ENCODE peak calls at places on chromosomes 3 and 15, in nine cellular contexts. One of them, this sample, is unnamed.
A peak's percentile ranks its signal among the peaks of the same experiment; 100 is the strongest.

GRCh38 chr3:77372634-77373346 is 332.9 kb downstream of the ROBO2 start:
- DNase-seq in tibial artery: no peak
- DNase-seq in NCI-H460: no peak
- DNase-seq in NCI-H1092 treated with DMSO at 0.1 percent for 48 hours: no peak
- DNase-seq in NCI-H774: no peak
- DNase-seq in LHCN-M2: no peak
- DNase-seq in GM10248: no peak
- DNase-seq in ovary: no peak
- DNase-seq in psoas muscle: no peak
- DNase-seq in this sample: no peak

GRCh38 chr15:29139540-29140459 is 129.8 kb downstream of the NSMCE3 start:
- DNase-seq in tibial artery: peak; percentile 17
- DNase-seq in NCI-H460: peak; percentile 36
- DNase-seq in NCI-H1092 treated with DMSO at 0.1 percent for 48 hours: peak; percentile 48
- DNase-seq in NCI-H774: peak; percentile 3
- DNase-seq in LHCN-M2: no peak
- DNase-seq in GM10248: peak; percentile 81
- DNase-seq in ovary: no peak
- DNase-seq in psoas muscle: peak; percentile 19
- DNase-seq in this sample: no peak

GRCh38 chr15:99732711-99733267 is 448 bp downstream of the LYSMD4 start:
- DNase-seq in tibial artery: peak; percentile 43
- DNase-seq in NCI-H460: no peak
- DNase-seq in NCI-H1092 treated with DMSO at 0.1 percent for 48 hours: no peak
- DNase-seq in NCI-H774: no peak
- DNase-seq in LHCN-M2: no peak
- DNase-seq in GM10248: peak; percentile 30
- DNase-seq in ovary: peak; percentile 65
- DNase-seq in psoas muscle: no peak
- DNase-seq in this sample: peak; percentile 50

GRCh38 chr3:30324587-30324986 is 281.8 kb upstream of the TGFBR2 start:
- DNase-seq in tibial artery: no peak
- DNase-seq in NCI-H460: no peak
- DNase-seq in NCI-H1092 treated with DMSO at 0.1 percent for 48 hours: no peak
- DNase-seq in NCI-H774: no peak
- DNase-seq in LHCN-M2: peak; percentile 59
- DNase-seq in GM10248: no peak
- DNase-seq in ovary: no peak
- DNase-seq in psoas muscle: no peak
- DNase-seq in this sample: no peak

GRCh38 chr3:105953831-105954230 is 85.0 kb upstream of the CBLB start:
- DNase-seq in tibial artery: no peak
- DNase-seq in NCI-H460: no peak
- DNase-seq in NCI-H1092 treated with DMSO at 0.1 percent for 48 hours: no peak
- DNase-seq in NCI-H774: no peak
- DNase-seq in LHCN-M2: peak; percentile 72
- DNase-seq in GM10248: no peak
- DNase-seq in ovary: no peak
- DNase-seq in psoas muscle: no peak
- DNase-seq in this sample: no peak

GRCh38 chr3:133208184-133208583 is 170.0 kb downstream of the TMEM108 start:
- DNase-seq in tibial artery: no peak
- DNase-seq in NCI-H460: no peak
- DNase-seq in NCI-H1092 treated with DMSO at 0.1 percent for 48 hours: peak; percentile 10
- DNase-seq in NCI-H774: no peak
- DNase-seq in LHCN-M2: peak; percentile 15
- DNase-seq in GM10248: no peak
- DNase-seq in ovary: no peak
- DNase-seq in psoas muscle: no peak
- DNase-seq in this sample: no peak

GRCh38 chr3:192409838-192410683 is 317.3 kb downstream of the FGF12 start:
- DNase-seq in tibial artery: no peak
- DNase-seq in NCI-H460: no peak
- DNase-seq in NCI-H1092 treated with DMSO at 0.1 percent for 48 hours: peak; percentile 65
- DNase-seq in NCI-H774: no peak
- DNase-seq in LHCN-M2: no peak
- DNase-seq in GM10248: peak; percentile 11
- DNase-seq in ovary: no peak
- DNase-seq in psoas muscle: no peak
- DNase-seq in this sample: no peak

GRCh38 chr3:15420871-15421270 is 6.5 kb downstream of the METTL6 start:
- DNase-seq in tibial artery: no peak
- DNase-seq in NCI-H460: no peak
- DNase-seq in NCI-H1092 treated with DMSO at 0.1 percent for 48 hours: no peak
- DNase-seq in NCI-H774: no peak
- DNase-seq in LHCN-M2: peak; percentile 47
- DNase-seq in GM10248: no peak
- DNase-seq in ovary: no peak
- DNase-seq in psoas muscle: no peak
- DNase-seq in this sample: no peak

GRCh38 chr15:69467636-69468035 is 15.0 kb downstream of the RPLP1 start:
- DNase-seq in tibial artery: no peak
- DNase-seq in NCI-H460: no peak
- DNase-seq in NCI-H1092 treated with DMSO at 0.1 percent for 48 hours: no peak
- DNase-seq in NCI-H774: no peak
- DNase-seq in LHCN-M2: no peak
- DNase-seq in GM10248: no peak
- DNase-seq in ovary: no peak
- DNase-seq in psoas muscle: no peak
- DNase-seq in this sample: peak; percentile 80

GRCh38 chr3:139201446-139202225 is 142.2 kb upstream of the MRPS22 start:
- DNase-seq in tibial artery: no peak
- DNase-seq in NCI-H460: no peak
- DNase-seq in NCI-H1092 treated with DMSO at 0.1 percent for 48 hours: no peak
- DNase-seq in NCI-H774: no peak
- DNase-seq in LHCN-M2: no peak
- DNase-seq in GM10248: no peak
- DNase-seq in ovary: no peak
- DNase-seq in psoas muscle: no peak
- DNase-seq in this sample: no peak

GRCh38 chr15:70023769-70024491 is 73.8 kb downstream of the TLE3 start:
- DNase-seq in tibial artery: peak; percentile 74
- DNase-seq in NCI-H460: no peak
- DNase-seq in NCI-H1092 treated with DMSO at 0.1 percent for 48 hours: no peak
- DNase-seq in NCI-H774: no peak
- DNase-seq in LHCN-M2: peak; percentile 59
- DNase-seq in GM10248: no peak
- DNase-seq in ovary: peak; percentile 27
- DNase-seq in psoas muscle: peak; percentile 46
- DNase-seq in this sample: peak; percentile 62

GRCh38 chr15:43957724-43958123 is 130.9 kb downstream of the WDR76 start:
- DNase-seq in tibial artery: no peak
- DNase-seq in NCI-H460: no peak
- DNase-seq in NCI-H1092 treated with DMSO at 0.1 percent for 48 hours: no peak
- DNase-seq in NCI-H774: no peak
- DNase-seq in LHCN-M2: no peak
- DNase-seq in GM10248: no peak
- DNase-seq in ovary: no peak
- DNase-seq in psoas muscle: no peak
- DNase-seq in this sample: no peak

GRCh38 chr3:184395320-184395660 is 15.4 kb downstream of the CHRD start:
- DNase-seq in tibial artery: no peak
- DNase-seq in NCI-H460: no peak
- DNase-seq in NCI-H1092 treated with DMSO at 0.1 percent for 48 hours: no peak
- DNase-seq in NCI-H774: no peak
- DNase-seq in LHCN-M2: peak; percentile 38
- DNase-seq in GM10248: no peak
- DNase-seq in ovary: no peak
- DNase-seq in psoas muscle: no peak
- DNase-seq in this sample: no peak

GRCh38 chr3:178500631-178501030 is 35.6 kb upstream of the KCNMB2 start:
- DNase-seq in tibial artery: no peak
- DNase-seq in NCI-H460: no peak
- DNase-seq in NCI-H1092 treated with DMSO at 0.1 percent for 48 hours: no peak
- DNase-seq in NCI-H774: no peak
- DNase-seq in LHCN-M2: peak; percentile 38
- DNase-seq in GM10248: no peak
- DNase-seq in ovary: no peak
- DNase-seq in psoas muscle: no peak
- DNase-seq in this sample: no peak

GRCh38 chr15:31463521-31464102 is 137.0 kb downstream of the KLF13 start:
- DNase-seq in tibial artery: no peak
- DNase-seq in NCI-H460: no peak
- DNase-seq in NCI-H1092 treated with DMSO at 0.1 percent for 48 hours: no peak
- DNase-seq in NCI-H774: no peak
- DNase-seq in LHCN-M2: no peak
- DNase-seq in GM10248: no peak
- DNase-seq in ovary: no peak
- DNase-seq in psoas muscle: no peak
- DNase-seq in this sample: peak; percentile 9

GRCh38 chr3:178778579-178778978 is 242.3 kb downstream of the KCNMB2 start:
- DNase-seq in tibial artery: no peak
- DNase-seq in NCI-H460: no peak
- DNase-seq in NCI-H1092 treated with DMSO at 0.1 percent for 48 hours: no peak
- DNase-seq in NCI-H774: peak; percentile 73
- DNase-seq in LHCN-M2: no peak
- DNase-seq in GM10248: no peak
- DNase-seq in ovary: no peak
- DNase-seq in psoas muscle: no peak
- DNase-seq in this sample: no peak

GRCh38 chr15:37007301-37007700 is 93.0 kb downstream of the MEIS2 start:
- DNase-seq in tibial artery: no peak
- DNase-seq in NCI-H460: no peak
- DNase-seq in NCI-H1092 treated with DMSO at 0.1 percent for 48 hours: no peak
- DNase-seq in NCI-H774: no peak
- DNase-seq in LHCN-M2: no peak
- DNase-seq in GM10248: no peak
- DNase-seq in ovary: no peak
- DNase-seq in psoas muscle: no peak
- DNase-seq in this sample: no peak

GRCh38 chr3:183912895-183913579 is 28.4 kb upstream of the PARL start:
- DNase-seq in tibial artery: no peak
- DNase-seq in NCI-H460: no peak
- DNase-seq in NCI-H1092 treated with DMSO at 0.1 percent for 48 hours: no peak
- DNase-seq in NCI-H774: no peak
- DNase-seq in LHCN-M2: no peak
- DNase-seq in GM10248: no peak
- DNase-seq in ovary: no peak
- DNase-seq in psoas muscle: no peak
- DNase-seq in this sample: no peak

GRCh38 chr15:42984534-42985034 is 64.0 kb upstream of the TTBK2 start:
- DNase-seq in tibial artery: no peak
- DNase-seq in NCI-H460: no peak
- DNase-seq in NCI-H1092 treated with DMSO at 0.1 percent for 48 hours: no peak
- DNase-seq in NCI-H774: no peak
- DNase-seq in LHCN-M2: no peak
- DNase-seq in GM10248: no peak
- DNase-seq in ovary: no peak
- DNase-seq in psoas muscle: no peak
- DNase-seq in this sample: no peak